ENCODE peak calls at places on chromosomes 2 and 18, in six cellular contexts. U is HFF-Myc; M is endothelial cell; G is CD4-positive, alpha-beta T cell; P is brain microvascular endothelial cell; I is activated B cell treated with CpG ODN at 0.5 μM for 24 hours. N is an unnamed sample.

GRCh38 chr2:206764673-206765241 is 371 bp downstream of the MDH1B start:
- DNase-seq in U (no peak), M (no peak), G (no peak), P (no peak), I (no peak), N (no peak)

GRCh38 chr2:45741451-45741850 is 90.0 kb downstream of the PRKCE start:
- DNase-seq in U (no peak), M (no peak), G (no peak), P (no peak), I (no peak), N (no peak)

GRCh38 chr18:41967680-41968079 is 12.6 kb downstream of the PIK3C3 start:
- DNase-seq in U (no peak), M (no peak), G (no peak), P (no peak), I (no peak), N (no peak)

GRCh38 chr18:10032331-10032979 is 118.6 kb downstream of the VAPA start:
- DNase-seq in U (no peak), M (peak), G (no peak), P (no peak), I (peak), N (peak)

GRCh38 chr2:108115868-108116267 is 123.9 kb upstream of the SULT1C3 start:
- DNase-seq in U (no peak), M (no peak), G (no peak), P (no peak), I (no peak), N (no peak)

GRCh38 chr2:176138526-176139169 is 9.1 kb downstream of the HOXD8 start:
- DNase-seq in U (no peak), M (no peak), G (no peak), P (no peak), I (no peak), N (no peak)

GRCh38 chr2:168462543-168463045 is 6.5 kb downstream of the CERS6 start:
- DNase-seq in U (no peak), M (no peak), G (no peak), P (no peak), I (no peak), N (no peak)

GRCh38 chr2:130756721-130757195 is 1.4 kb downstream of the AMER3 start:
- DNase-seq in U (no peak), M (no peak), G (no peak), P (no peak), I (no peak), N (no peak)

GRCh38 chr2:48607307-48608014 is 10.2 kb upstream of the GTF2A1L start:
- DNase-seq in U (no peak), M (no peak), G (no peak), P (peak), I (no peak), N (no peak)

GRCh38 chr2:187658952-187659525 is 104.8 kb upstream of the TFPI start:
- DNase-seq in U (no peak), M (peak), G (no peak), P (peak), I (no peak), N (peak)

GRCh38 chr2:159622966-159623365 is 6.6 kb upstream of the BAZ2B start:
- DNase-seq in U (no peak), M (no peak), G (no peak), P (no peak), I (no peak), N (no peak)

GRCh38 chr18:51241226-51241625 is 43.7 kb upstream of the MEX3C start:
- DNase-seq in U (no peak), M (no peak), G (no peak), P (no peak), I (no peak), N (no peak)

GRCh38 chr2:134657650-134658250 is 61.0 kb downstream of the TMEM163 start:
- DNase-seq in U (no peak), M (peak), G (no peak), P (no peak), I (no peak), N (no peak)

GRCh38 chr2:20135631-20136050 is 84.2 kb upstream of the LAPTM4A start:
- DNase-seq in U (no peak), M (peak), G (no peak), P (peak), I (peak), N (peak)

GRCh38 chr2:216389565-216389964 is 17.3 kb upstream of the MARCHF4 start:
- DNase-seq in U (no peak), M (no peak), G (no peak), P (no peak), I (no peak), N (no peak)

GRCh38 chr2:182426082-182426914 is 538 bp downstream of the PDE1A start:
- DNase-seq in U (no peak), M (no peak), G (no peak), P (no peak), I (no peak), N (no peak)

GRCh38 chr2:226477221-226478120 is 322.1 kb downstream of the IRS1 start:
- DNase-seq in U (no peak), M (no peak), G (no peak), P (no peak), I (no peak), N (no peak)

DNA sequence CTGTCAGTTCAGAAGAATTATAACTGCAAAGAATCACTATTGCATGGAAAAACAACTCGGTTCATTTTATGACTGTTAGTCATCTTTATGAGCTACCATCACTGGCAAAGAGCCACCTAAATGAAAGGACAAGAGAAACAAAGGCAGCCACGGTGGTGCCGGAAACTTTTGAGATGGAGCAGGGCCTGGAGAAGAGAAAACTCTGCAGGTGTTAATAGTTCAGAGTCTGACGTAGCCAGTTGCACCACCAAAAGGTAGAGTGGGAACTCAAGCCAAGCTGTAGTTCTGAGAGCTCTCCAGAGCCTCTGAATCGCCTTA is 110.9 kb downstream of the FTCDNL1 start:
- DNase-seq in U (no peak), M (no peak), G (no peak), P (no peak), I (no peak), N (no peak)
- TF ChIP-seq CTCF in U (no peak), M (peak), G (peak), P (no peak), I (peak), N (peak)

GRCh38 chr18:57906852-57907251 is 103.7 kb upstream of the ATP8B1 start:
- DNase-seq in U (no peak), M (no peak), G (no peak), P (no peak), I (no peak), N (no peak)
- TF ChIP-seq CTCF in U (no peak), M (no peak), G (no peak), P (peak), I (no peak), N (no peak)

GRCh38 chr2:52613064-52613463 is 1154.5 kb upstream of the CHAC2 start:
- DNase-seq in U (no peak), M (peak), G (no peak), P (no peak), I (no peak), N (no peak)
- TF ChIP-seq CTCF in U (no peak), M (no peak), G (no peak), P (peak), I (no peak), N (no peak)

GRCh38 chr2:241508240-241508509 is 209 bp downstream of the STK25 start:
- DNase-seq in U (no peak), M (no peak), G (no peak), P (no peak), I (no peak), N (no peak)

GRCh38 chr2:241509408-241509784 is 1.0 kb upstream of the STK25 start:
- DNase-seq in U (no peak), M (no peak), G (no peak), P (no peak), I (no peak), N (no peak)

GRCh38 chr2:241508510-241509407 is at the start of gene STK25:
- DNase-seq in U (peak), M (peak), G (peak), P (peak), I (peak), N (peak)

GRCh38 chr2:241506793-241507429 is 1.5 kb downstream of the STK25 start:
- DNase-seq in U (no peak), M (peak), G (no peak), P (no peak), I (no peak), N (no peak)

DNA sequence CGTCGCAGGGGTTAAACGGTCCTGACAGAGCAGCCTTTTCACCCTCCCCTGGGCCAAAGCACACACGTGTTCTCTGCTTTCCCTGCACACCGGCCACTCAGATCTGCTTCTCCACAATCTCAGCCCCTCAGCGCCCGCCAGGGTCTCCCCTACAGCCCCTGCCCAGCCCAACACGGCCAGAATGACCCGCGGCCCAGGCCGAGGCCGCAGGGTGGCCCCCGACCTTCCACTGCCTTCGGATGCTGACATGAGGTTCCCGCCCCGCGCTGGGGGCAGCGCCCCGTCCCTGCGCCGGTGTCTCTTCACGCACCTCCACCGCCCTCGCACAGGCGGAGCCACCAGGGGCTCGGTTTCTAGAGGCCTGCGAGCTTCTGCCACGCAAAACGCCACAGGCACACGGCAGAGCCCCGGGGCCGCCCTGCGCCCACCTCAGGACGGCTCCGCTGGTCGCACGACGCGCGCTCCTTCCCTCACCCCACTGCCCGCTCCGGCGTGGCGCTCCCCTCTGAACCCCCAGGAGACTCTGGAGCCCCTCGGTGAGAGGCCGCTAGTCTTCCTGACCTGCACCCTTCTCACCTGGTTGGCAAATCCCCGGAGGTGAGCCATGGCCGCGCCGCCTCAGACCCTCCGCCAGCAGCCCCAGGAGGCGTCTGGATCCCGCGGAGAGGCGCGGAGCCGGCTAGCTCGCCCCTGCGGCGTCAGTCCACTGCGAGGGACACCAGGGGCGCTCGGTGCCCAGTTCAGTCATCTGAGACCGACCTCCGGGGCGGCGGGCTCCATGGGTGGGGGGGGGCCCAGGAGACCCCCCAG is 749 bp downstream of the STK25 start:
- DNase-seq in U (no peak), M (peak), G (no peak), P (no peak), I (peak), N (peak)
- TF ChIP-seq CTCF in U (no peak), M (peak), G (no peak), P (peak), I (no peak), N (peak)

GRCh38 chr2:217895070-217895635 is 107.6 kb downstream of the TNS1 start:
- DNase-seq in U (no peak), M (no peak), G (no peak), P (no peak), I (no peak), N (no peak)
- TF ChIP-seq CTCF in U (no peak), M (no peak), G (no peak), P (no peak), I (no peak), N (no peak)

GRCh38 chr2:23200056-23200455 is 184.9 kb upstream of the KLHL29 start:
- DNase-seq in U (no peak), M (no peak), G (no peak), P (no peak), I (no peak), N (no peak)

GRCh38 chr2:23198316-23199114 is 186.5 kb upstream of the KLHL29 start:
- DNase-seq in U (no peak), M (no peak), G (no peak), P (no peak), I (no peak), N (no peak)

GRCh38 chr2:23203383-23203782 is 181.6 kb upstream of the KLHL29 start:
- DNase-seq in U (no peak), M (no peak), G (no peak), P (no peak), I (no peak), N (no peak)

GRCh38 chr2:23200460-23201113 is 184.4 kb upstream of the KLHL29 start:
- DNase-seq in U (no peak), M (no peak), G (no peak), P (no peak), I (no peak), N (no peak)

DNA sequence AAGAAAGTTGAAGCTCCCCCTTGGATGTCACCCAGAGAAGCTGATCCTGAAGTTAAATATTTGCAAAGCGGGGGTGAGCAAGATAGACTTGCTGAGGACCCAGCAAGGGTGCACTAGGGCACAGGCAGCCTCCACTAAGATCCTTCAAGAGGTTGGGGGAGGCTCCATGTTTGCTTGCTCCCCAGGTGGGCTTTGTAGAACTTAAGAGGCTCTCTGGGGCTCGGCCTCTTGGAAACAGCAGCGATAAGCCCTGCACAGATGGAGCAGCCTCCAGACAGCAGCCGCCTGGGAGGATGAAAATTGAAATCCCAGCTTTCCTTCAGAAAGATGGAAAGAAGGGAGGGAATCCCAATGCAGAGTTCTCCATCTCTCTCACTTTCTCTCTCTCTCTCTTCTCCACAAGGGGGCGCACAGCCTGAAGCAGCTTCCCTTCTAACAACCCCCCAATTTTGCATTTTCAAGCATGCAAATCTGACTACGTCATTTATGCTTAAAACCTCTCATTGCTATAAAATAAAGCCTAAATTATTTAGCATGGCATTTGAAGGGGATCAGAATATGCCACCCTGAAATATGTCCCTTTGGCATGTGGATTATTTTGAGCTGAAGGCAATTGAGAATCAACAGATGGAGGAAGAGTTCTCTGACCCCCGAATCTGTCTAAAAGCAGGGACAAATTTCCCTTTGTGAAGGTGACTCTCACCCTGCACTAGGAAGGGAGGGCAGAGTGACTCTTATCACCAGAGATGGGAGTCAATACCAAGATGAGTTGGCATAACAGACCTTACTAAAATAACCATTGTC is 185.7 kb upstream of the KLHL29 start:
- DNase-seq in U (no peak), M (no peak), G (no peak), P (peak), I (no peak), N (peak)
- TF ChIP-seq CTCF in U (peak), M (peak), G (peak), P (peak), I (no peak), N (peak)

GRCh38 chr2:137173514-137173913 is 408.2 kb downstream of the THSD7B start:
- DNase-seq in U (no peak), M (no peak), G (no peak), P (peak), I (no peak), N (no peak)
- TF ChIP-seq CTCF in U (peak), M (peak), G (no peak), P (peak), I (no peak), N (peak)

GRCh38 chr2:70199320-70199864 is 8.6 kb upstream of the C2orf42 start:
- DNase-seq in U (no peak), M (no peak), G (no peak), P (no peak), I (no peak), N (no peak)
- TF ChIP-seq CTCF in U (no peak), M (no peak), G (no peak), P (no peak), I (no peak), N (no peak)

N was measured in nephron progenitor cell.